ENCODE peak calls at places on chromosomes 1 and 21, in five cellular contexts. One of them, this sample, is unnamed.

GRCh38 chr1:91402023-91402422 is 2.6 kb downstream of the HFM1 start:
- DNase-seq in fibroblast of pulmonary artery: peak
- DNase-seq in sciatic nerve: no peak
- DNase-seq in OCI-M1: peak
- DNase-seq in astrocyte: peak
- DNase-seq in this sample: peak

GRCh38 chr1:110672753-110673108 is 2.0 kb downstream of the KCNA3 start:
- DNase-seq in sciatic nerve: no peak
- DNase-seq in fibroblast of pulmonary artery: no peak
- DNase-seq in astrocyte: no peak
- DNase-seq in OCI-M1: no peak
- DNase-seq in this sample: no peak

GRCh38 chr1:109432336-109432735 is 6.1 kb upstream of the PSMA5 start:
- DNase-seq in fibroblast of pulmonary artery: no peak
- DNase-seq in astrocyte: no peak
- DNase-seq in OCI-M1: no peak
- DNase-seq in sciatic nerve: no peak
- DNase-seq in this sample: no peak

GRCh38 chr1:184945678-184946412 is 28.5 kb downstream of the NIBAN1 start:
- DNase-seq in OCI-M1: peak
- DNase-seq in astrocyte: no peak
- DNase-seq in fibroblast of pulmonary artery: peak
- DNase-seq in sciatic nerve: no peak
- DNase-seq in this sample: no peak

GRCh38 chr1:161792740-161793139 is 26.6 kb downstream of the ATF6 start:
- DNase-seq in fibroblast of pulmonary artery: peak
- DNase-seq in sciatic nerve: no peak
- DNase-seq in OCI-M1: peak
- DNase-seq in astrocyte: peak
- DNase-seq in this sample: peak

GRCh38 chr1:90007979-90008404 is 13.1 kb downstream of the ZNF326 start:
- DNase-seq in sciatic nerve: no peak
- DNase-seq in OCI-M1: peak
- DNase-seq in astrocyte: peak
- DNase-seq in fibroblast of pulmonary artery: no peak
- DNase-seq in this sample: no peak

GRCh38 chr1:31866450-31866801 is 50.6 kb upstream of the SPOCD1 start:
- DNase-seq in OCI-M1: peak
- DNase-seq in sciatic nerve: no peak
- DNase-seq in astrocyte: no peak
- DNase-seq in fibroblast of pulmonary artery: no peak
- DNase-seq in this sample: no peak

GRCh38 chr1:180252638-180253536 is 22.8 kb downstream of the LHX4 start:
- DNase-seq in fibroblast of pulmonary artery: peak
- DNase-seq in sciatic nerve: peak
- DNase-seq in astrocyte: no peak
- DNase-seq in OCI-M1: peak
- DNase-seq in this sample: peak

GRCh38 chr1:233587958-233588799 is 25.7 kb upstream of the KCNK1 start:
- DNase-seq in fibroblast of pulmonary artery: no peak
- DNase-seq in sciatic nerve: no peak
- DNase-seq in OCI-M1: no peak
- DNase-seq in astrocyte: no peak
- DNase-seq in this sample: no peak

GRCh38 chr1:155127105-155127671 is 488 bp upstream of the EFNA1 start:
- DNase-seq in OCI-M1: peak
- DNase-seq in fibroblast of pulmonary artery: peak
- DNase-seq in sciatic nerve: peak
- DNase-seq in astrocyte: peak
- DNase-seq in this sample: peak

GRCh38 chr1:108201682-108202081 is 1.5 kb upstream of the SLC25A24 start:
- DNase-seq in sciatic nerve: no peak
- DNase-seq in astrocyte: no peak
- DNase-seq in fibroblast of pulmonary artery: no peak
- DNase-seq in OCI-M1: no peak
- DNase-seq in this sample: no peak

GRCh38 chr1:62437273-62437945 is 560 bp downstream of the USP1 start:
- DNase-seq in sciatic nerve: no peak
- DNase-seq in fibroblast of pulmonary artery: peak
- DNase-seq in astrocyte: no peak
- DNase-seq in OCI-M1: peak
- DNase-seq in this sample: peak

GRCh38 chr1:181846001-181846645 is 215.4 kb downstream of the ZNF648 start:
- DNase-seq in sciatic nerve: no peak
- DNase-seq in astrocyte: no peak
- DNase-seq in fibroblast of pulmonary artery: no peak
- DNase-seq in OCI-M1: no peak
- DNase-seq in this sample: no peak

GRCh38 chr1:193754732-193755427 is 568.5 kb upstream of the B3GALT2 start:
- DNase-seq in OCI-M1: peak
- DNase-seq in sciatic nerve: no peak
- DNase-seq in fibroblast of pulmonary artery: peak
- DNase-seq in astrocyte: no peak
- DNase-seq in this sample: no peak

GRCh38 chr1:205442051-205442721 is 13.7 kb downstream of the BLACAT1 start:
- DNase-seq in astrocyte: no peak
- DNase-seq in OCI-M1: no peak
- DNase-seq in fibroblast of pulmonary artery: no peak
- DNase-seq in sciatic nerve: peak
- DNase-seq in this sample: no peak

GRCh38 chr1:201448981-201449380 is 20.0 kb downstream of the PHLDA3 start:
- DNase-seq in OCI-M1: no peak
- DNase-seq in astrocyte: no peak
- DNase-seq in fibroblast of pulmonary artery: no peak
- DNase-seq in sciatic nerve: peak
- DNase-seq in this sample: no peak

GRCh38 chr1:230231739-230232075 is 164.7 kb downstream of the GALNT2 start:
- DNase-seq in astrocyte: peak
- DNase-seq in OCI-M1: no peak
- DNase-seq in fibroblast of pulmonary artery: peak
- DNase-seq in sciatic nerve: peak
- DNase-seq in this sample: no peak

GRCh38 chr1:221994939-221995338 is 253.1 kb upstream of the DUSP10 start:
- DNase-seq in sciatic nerve: no peak
- DNase-seq in astrocyte: peak
- DNase-seq in OCI-M1: no peak
- DNase-seq in fibroblast of pulmonary artery: peak
- DNase-seq in this sample: no peak

GRCh38 chr1:166237675-166238074 is 70.9 kb upstream of the FAM78B start:
- DNase-seq in astrocyte: no peak
- DNase-seq in OCI-M1: no peak
- DNase-seq in sciatic nerve: no peak
- DNase-seq in fibroblast of pulmonary artery: no peak
- DNase-seq in this sample: no peak

GRCh38 chr1:160404094-160404493 is 3.7 kb downstream of the VANGL2 start:
- DNase-seq in astrocyte: no peak
- DNase-seq in OCI-M1: no peak
- DNase-seq in fibroblast of pulmonary artery: no peak
- DNase-seq in sciatic nerve: no peak
- DNase-seq in this sample: no peak

GRCh38 chr1:54805981-54806381 is 4.9 kb upstream of the TTC22 start:
- DNase-seq in astrocyte: no peak
- DNase-seq in fibroblast of pulmonary artery: no peak
- DNase-seq in sciatic nerve: peak
- DNase-seq in OCI-M1: no peak
- DNase-seq in this sample: no peak

GRCh38 chr1:178528963-178529355 is 16.1 kb downstream of the TEX35 start:
- DNase-seq in sciatic nerve: peak
- DNase-seq in fibroblast of pulmonary artery: no peak
- DNase-seq in astrocyte: no peak
- DNase-seq in OCI-M1: no peak
- DNase-seq in this sample: no peak

GRCh38 chr1:81664341-81664740 is 136.4 kb upstream of the ADGRL2 start:
- DNase-seq in sciatic nerve: no peak
- DNase-seq in OCI-M1: no peak
- DNase-seq in fibroblast of pulmonary artery: peak
- DNase-seq in astrocyte: peak
- DNase-seq in this sample: no peak

GRCh38 chr21:14591277-14591876 is 45.3 kb upstream of the SAMSN1 start:
- DNase-seq in sciatic nerve: no peak
- DNase-seq in fibroblast of pulmonary artery: no peak
- DNase-seq in OCI-M1: no peak
- DNase-seq in astrocyte: no peak
- DNase-seq in this sample: no peak

GRCh38 chr1:193434319-193434718 is 247.9 kb upstream of the B3GALT2 start:
- DNase-seq in OCI-M1: no peak
- DNase-seq in sciatic nerve: no peak
- DNase-seq in fibroblast of pulmonary artery: peak
- DNase-seq in astrocyte: peak
- DNase-seq in this sample: no peak

This sample was measured in erythroblast.